ENCODE peak calls at places on chromosomes 6 and 20, in ten cellular contexts. U is AG09309; X is breast epithelium; P is AG08396; H is activated T-cell treated with anti-CD3 and anti-CD28 coated beads, Interleukin-2, amount 50 U/mL, for 72 hours; M is CD4-positive, alpha-beta T cell; V is HEK293T; S is effector memory CD8-positive, alpha-beta T cell; D is fibroblast of mammary gland; N is LHCN-M2. T is an unnamed sample.

GRCh38 chr20:13340088-13340487 is 119.0 kb downstream of the ISM1 start:
- DNase-seq in U (no peak), X (no peak), P (no peak), H (no peak), M (no peak), V (no peak), S (no peak), D (peak; percentile 35), N (no peak), T (no peak)

GRCh38 chr20:43949741-43950618 is 35.3 kb downstream of the TOX2 start:
- DNase-seq in U (no peak), X (no peak), P (no peak), H (peak; percentile 81), M (peak; percentile 65), V (no peak), S (peak; percentile 72), D (no peak), N (no peak), T (no peak)

GRCh38 chr6:155646443-155646842 is 190.8 kb upstream of the NOX3 start:
- DNase-seq in U (no peak), X (no peak), P (no peak), H (no peak), M (no peak), V (peak; percentile 59), S (no peak), D (no peak), N (no peak), T (no peak)

GRCh38 chr20:23570178-23570577 is 1.9 kb upstream of the CST9L start:
- DNase-seq in U (no peak), X (no peak), P (no peak), H (no peak), M (no peak), V (no peak), S (no peak), D (no peak), N (no peak), T (no peak)

GRCh38 chr6:42010185-42010872 is 40.0 kb upstream of the TAF8 start:
- DNase-seq in U (no peak), X (no peak), P (no peak), H (no peak), M (no peak), V (no peak), S (no peak), D (no peak), N (peak; percentile 87), T (no peak)

GRCh38 chr20:35468671-35469334 is 13.4 kb downstream of the CEP250 start:
- DNase-seq in U (no peak), X (no peak), P (no peak), H (no peak), M (no peak), V (no peak), S (no peak), D (no peak), N (no peak), T (no peak)

GRCh38 chr6:47794577-47795135 is 12.8 kb downstream of the OPN5 start:
- DNase-seq in U (no peak), X (no peak), P (no peak), H (no peak), M (no peak), V (no peak), S (no peak), D (no peak), N (no peak), T (no peak)

GRCh38 chr20:41133709-41134361 is 3.5 kb upstream of the PLCG1 start:
- DNase-seq in U (no peak), X (peak; percentile 54), P (no peak), H (peak; percentile 64), M (peak; percentile 35), V (no peak), S (no peak), D (peak; percentile 64), N (no peak), T (no peak)

GRCh38 chr20:16533493-16533892 is 39.8 kb downstream of the KIF16B start:
- DNase-seq in U (no peak), X (no peak), P (no peak), H (no peak), M (no peak), V (no peak), S (no peak), D (peak; percentile 38), N (no peak), T (no peak)

GRCh38 chr6:129525055-129525454 is 184.9 kb downstream of the ARHGAP18 start:
- DNase-seq in U (no peak), X (no peak), P (no peak), H (no peak), M (no peak), V (no peak), S (no peak), D (peak; percentile 79), N (peak; percentile 73), T (no peak)

GRCh38 chr20:2820084-2820895 is 4.1 kb downstream of the TMEM239 start:
- DNase-seq in U (no peak), X (peak; percentile 13), P (peak; percentile 56), H (no peak), M (no peak), V (peak; percentile 47), S (no peak), D (peak; percentile 11), N (peak; percentile 33), T (no peak)

GRCh38 chr20:62357681-62358080 is 9.4 kb downstream of the LAMA5 start:
- DNase-seq in U (no peak), X (no peak), P (no peak), H (no peak), M (no peak), V (no peak), S (no peak), D (no peak), N (no peak), T (no peak)